ENCODE peak calls at places on chromosomes 11 and 22, in ten cellular contexts. One of them, this sample, is unnamed.

GRCh38 chr11:124075841-124076571 is 34.9 kb upstream of the OR10G7 start:
- DNase-seq in naive thymus-derived CD8-positive, alpha-beta T cell: no peak
- DNase-seq in SW 1271: peak
- DNase-seq in NCI-H187: no peak
- DNase-seq in activated T-cell treated with anti-CD3 and anti-CD28 coated beads, Interleukin-2, amount 50 U/mL, for 72 hours: peak
- DNase-seq in AG08396: peak
- DNase-seq in progenitor cell of endocrine pancreas: no peak
- DNase-seq in AG09319: no peak
- DNase-seq in GM03348: peak
- DNase-seq in osteocyte: no peak
- DNase-seq in this sample: peak

GRCh38 chr11:82701847-82702520 is 31.7 kb downstream of the FAM181B start:
- DNase-seq in naive thymus-derived CD8-positive, alpha-beta T cell: no peak
- DNase-seq in SW 1271: peak
- DNase-seq in NCI-H187: no peak
- DNase-seq in activated T-cell treated with anti-CD3 and anti-CD28 coated beads, Interleukin-2, amount 50 U/mL, for 72 hours: peak
- DNase-seq in AG08396: peak
- DNase-seq in progenitor cell of endocrine pancreas: peak
- DNase-seq in AG09319: no peak
- DNase-seq in GM03348: peak
- DNase-seq in osteocyte: no peak
- DNase-seq in this sample: peak

GRCh38 chr11:15884792-15885540 is 471.4 kb downstream of the SOX6 start:
- DNase-seq in naive thymus-derived CD8-positive, alpha-beta T cell: no peak
- DNase-seq in SW 1271: no peak
- DNase-seq in NCI-H187: no peak
- DNase-seq in activated T-cell treated with anti-CD3 and anti-CD28 coated beads, Interleukin-2, amount 50 U/mL, for 72 hours: no peak
- DNase-seq in AG08396: no peak
- DNase-seq in progenitor cell of endocrine pancreas: no peak
- DNase-seq in AG09319: no peak
- DNase-seq in GM03348: no peak
- DNase-seq in osteocyte: no peak
- DNase-seq in this sample: no peak

GRCh38 chr22:27170491-27170890 is 513.1 kb downstream of the MIAT start:
- DNase-seq in naive thymus-derived CD8-positive, alpha-beta T cell: no peak
- DNase-seq in SW 1271: peak
- DNase-seq in NCI-H187: no peak
- DNase-seq in activated T-cell treated with anti-CD3 and anti-CD28 coated beads, Interleukin-2, amount 50 U/mL, for 72 hours: no peak
- DNase-seq in AG08396: peak
- DNase-seq in progenitor cell of endocrine pancreas: no peak
- DNase-seq in AG09319: peak
- DNase-seq in GM03348: peak
- DNase-seq in osteocyte: peak
- DNase-seq in this sample: no peak

GRCh38 chr11:8614497-8614896 is 20.5 kb upstream of the STK33 start:
- DNase-seq in naive thymus-derived CD8-positive, alpha-beta T cell: no peak
- DNase-seq in SW 1271: no peak
- DNase-seq in NCI-H187: no peak
- DNase-seq in activated T-cell treated with anti-CD3 and anti-CD28 coated beads, Interleukin-2, amount 50 U/mL, for 72 hours: no peak
- DNase-seq in AG08396: no peak
- DNase-seq in progenitor cell of endocrine pancreas: no peak
- DNase-seq in AG09319: no peak
- DNase-seq in GM03348: no peak
- DNase-seq in osteocyte: no peak
- DNase-seq in this sample: no peak

GRCh38 chr22:20257474-20258299 is 10.4 kb downstream of the RTN4R start:
- DNase-seq in naive thymus-derived CD8-positive, alpha-beta T cell: no peak
- DNase-seq in SW 1271: no peak
- DNase-seq in NCI-H187: no peak
- DNase-seq in activated T-cell treated with anti-CD3 and anti-CD28 coated beads, Interleukin-2, amount 50 U/mL, for 72 hours: no peak
- DNase-seq in AG08396: no peak
- DNase-seq in progenitor cell of endocrine pancreas: no peak
- DNase-seq in AG09319: no peak
- DNase-seq in GM03348: no peak
- DNase-seq in osteocyte: no peak
- DNase-seq in this sample: no peak

GRCh38 chr11:71204294-71204693 is 48.1 kb downstream of the SHANK2 start:
- DNase-seq in naive thymus-derived CD8-positive, alpha-beta T cell: no peak
- DNase-seq in SW 1271: no peak
- DNase-seq in NCI-H187: no peak
- DNase-seq in activated T-cell treated with anti-CD3 and anti-CD28 coated beads, Interleukin-2, amount 50 U/mL, for 72 hours: no peak
- DNase-seq in AG08396: no peak
- DNase-seq in progenitor cell of endocrine pancreas: no peak
- DNase-seq in AG09319: no peak
- DNase-seq in GM03348: no peak
- DNase-seq in osteocyte: no peak
- DNase-seq in this sample: no peak

GRCh38 chr11:7522546-7522945 is 8.7 kb downstream of the PPFIBP2 start:
- DNase-seq in naive thymus-derived CD8-positive, alpha-beta T cell: no peak
- DNase-seq in SW 1271: no peak
- DNase-seq in NCI-H187: no peak
- DNase-seq in activated T-cell treated with anti-CD3 and anti-CD28 coated beads, Interleukin-2, amount 50 U/mL, for 72 hours: no peak
- DNase-seq in AG08396: no peak
- DNase-seq in progenitor cell of endocrine pancreas: no peak
- DNase-seq in AG09319: no peak
- DNase-seq in GM03348: no peak
- DNase-seq in osteocyte: no peak
- DNase-seq in this sample: no peak

GRCh38 chr11:61773356-61773755 is 19.0 kb downstream of the TMEM258 start:
- DNase-seq in naive thymus-derived CD8-positive, alpha-beta T cell: no peak
- DNase-seq in SW 1271: no peak
- DNase-seq in NCI-H187: no peak
- DNase-seq in activated T-cell treated with anti-CD3 and anti-CD28 coated beads, Interleukin-2, amount 50 U/mL, for 72 hours: no peak
- DNase-seq in AG08396: no peak
- DNase-seq in progenitor cell of endocrine pancreas: no peak
- DNase-seq in AG09319: no peak
- DNase-seq in GM03348: no peak
- DNase-seq in osteocyte: no peak
- DNase-seq in this sample: no peak

GRCh38 chr11:115360186-115360824 is 143.9 kb downstream of the CADM1 start:
- DNase-seq in naive thymus-derived CD8-positive, alpha-beta T cell: no peak
- DNase-seq in SW 1271: no peak
- DNase-seq in NCI-H187: no peak
- DNase-seq in activated T-cell treated with anti-CD3 and anti-CD28 coated beads, Interleukin-2, amount 50 U/mL, for 72 hours: no peak
- DNase-seq in AG08396: no peak
- DNase-seq in progenitor cell of endocrine pancreas: no peak
- DNase-seq in AG09319: no peak
- DNase-seq in GM03348: no peak
- DNase-seq in osteocyte: no peak
- DNase-seq in this sample: no peak

GRCh38 chr11:11125618-11126017 is 227.4 kb downstream of the CSNK2A3 start:
- DNase-seq in naive thymus-derived CD8-positive, alpha-beta T cell: no peak
- DNase-seq in SW 1271: no peak
- DNase-seq in NCI-H187: no peak
- DNase-seq in activated T-cell treated with anti-CD3 and anti-CD28 coated beads, Interleukin-2, amount 50 U/mL, for 72 hours: no peak
- DNase-seq in AG08396: no peak
- DNase-seq in progenitor cell of endocrine pancreas: no peak
- DNase-seq in AG09319: no peak
- DNase-seq in GM03348: no peak
- DNase-seq in osteocyte: no peak
- DNase-seq in this sample: no peak

GRCh38 chr22:45966892-45967365 is 10.0 kb downstream of the WNT7B start:
- DNase-seq in naive thymus-derived CD8-positive, alpha-beta T cell: no peak
- DNase-seq in SW 1271: no peak
- DNase-seq in NCI-H187: no peak
- DNase-seq in activated T-cell treated with anti-CD3 and anti-CD28 coated beads, Interleukin-2, amount 50 U/mL, for 72 hours: no peak
- DNase-seq in AG08396: no peak
- DNase-seq in progenitor cell of endocrine pancreas: no peak
- DNase-seq in AG09319: no peak
- DNase-seq in GM03348: no peak
- DNase-seq in osteocyte: no peak
- DNase-seq in this sample: peak

GRCh38 chr11:106281455-106282173 is 204.2 kb downstream of the AASDHPPT start:
- DNase-seq in naive thymus-derived CD8-positive, alpha-beta T cell: no peak
- DNase-seq in SW 1271: peak
- DNase-seq in NCI-H187: no peak
- DNase-seq in activated T-cell treated with anti-CD3 and anti-CD28 coated beads, Interleukin-2, amount 50 U/mL, for 72 hours: no peak
- DNase-seq in AG08396: peak
- DNase-seq in progenitor cell of endocrine pancreas: no peak
- DNase-seq in AG09319: peak
- DNase-seq in GM03348: peak
- DNase-seq in osteocyte: no peak
- DNase-seq in this sample: no peak

GRCh38 chr22:50525104-50525958 is at the start of gene SCO2:
- DNase-seq in naive thymus-derived CD8-positive, alpha-beta T cell: peak
- DNase-seq in SW 1271: peak
- DNase-seq in NCI-H187: peak
- DNase-seq in activated T-cell treated with anti-CD3 and anti-CD28 coated beads, Interleukin-2, amount 50 U/mL, for 72 hours: peak
- DNase-seq in AG08396: peak
- DNase-seq in progenitor cell of endocrine pancreas: peak
- DNase-seq in AG09319: peak
- DNase-seq in GM03348: peak
- DNase-seq in osteocyte: peak
- DNase-seq in this sample: peak

GRCh38 chr11:2076441-2076840 is 62.7 kb downstream of the IGF2 start:
- DNase-seq in naive thymus-derived CD8-positive, alpha-beta T cell: no peak
- DNase-seq in SW 1271: no peak
- DNase-seq in NCI-H187: no peak
- DNase-seq in activated T-cell treated with anti-CD3 and anti-CD28 coated beads, Interleukin-2, amount 50 U/mL, for 72 hours: no peak
- DNase-seq in AG08396: no peak
- DNase-seq in progenitor cell of endocrine pancreas: no peak
- DNase-seq in AG09319: no peak
- DNase-seq in GM03348: no peak
- DNase-seq in osteocyte: no peak
- DNase-seq in this sample: no peak

GRCh38 chr11:76323804-76324203 is 57.1 kb downstream of the THAP12 start:
- DNase-seq in naive thymus-derived CD8-positive, alpha-beta T cell: no peak
- DNase-seq in SW 1271: no peak
- DNase-seq in NCI-H187: no peak
- DNase-seq in activated T-cell treated with anti-CD3 and anti-CD28 coated beads, Interleukin-2, amount 50 U/mL, for 72 hours: no peak
- DNase-seq in AG08396: no peak
- DNase-seq in progenitor cell of endocrine pancreas: no peak
- DNase-seq in AG09319: no peak
- DNase-seq in GM03348: no peak
- DNase-seq in osteocyte: no peak
- DNase-seq in this sample: no peak

GRCh38 chr11:61082931-61083531 is 19.3 kb upstream of the CD5 start:
- DNase-seq in naive thymus-derived CD8-positive, alpha-beta T cell: no peak
- DNase-seq in SW 1271: no peak
- DNase-seq in NCI-H187: no peak
- DNase-seq in activated T-cell treated with anti-CD3 and anti-CD28 coated beads, Interleukin-2, amount 50 U/mL, for 72 hours: peak
- DNase-seq in AG08396: no peak
- DNase-seq in progenitor cell of endocrine pancreas: no peak
- DNase-seq in AG09319: no peak
- DNase-seq in GM03348: no peak
- DNase-seq in osteocyte: no peak
- DNase-seq in this sample: no peak

GRCh38 chr11:65549088-65549487 is 9.1 kb downstream of the LTBP3 start:
- DNase-seq in naive thymus-derived CD8-positive, alpha-beta T cell: no peak
- DNase-seq in SW 1271: no peak
- DNase-seq in NCI-H187: no peak
- DNase-seq in activated T-cell treated with anti-CD3 and anti-CD28 coated beads, Interleukin-2, amount 50 U/mL, for 72 hours: no peak
- DNase-seq in AG08396: no peak
- DNase-seq in progenitor cell of endocrine pancreas: no peak
- DNase-seq in AG09319: no peak
- DNase-seq in GM03348: no peak
- DNase-seq in osteocyte: no peak
- DNase-seq in this sample: no peak

GRCh38 chr11:33391188-33391892 is 134.2 kb downstream of the HIPK3 start:
- DNase-seq in naive thymus-derived CD8-positive, alpha-beta T cell: no peak
- DNase-seq in SW 1271: no peak
- DNase-seq in NCI-H187: no peak
- DNase-seq in activated T-cell treated with anti-CD3 and anti-CD28 coated beads, Interleukin-2, amount 50 U/mL, for 72 hours: no peak
- DNase-seq in AG08396: no peak
- DNase-seq in progenitor cell of endocrine pancreas: no peak
- DNase-seq in AG09319: no peak
- DNase-seq in GM03348: no peak
- DNase-seq in osteocyte: peak
- DNase-seq in this sample: no peak

GRCh38 chr11:2446590-2447252 is 1.9 kb downstream of the KCNQ1 start:
- DNase-seq in naive thymus-derived CD8-positive, alpha-beta T cell: no peak
- DNase-seq in SW 1271: no peak
- DNase-seq in NCI-H187: no peak
- DNase-seq in activated T-cell treated with anti-CD3 and anti-CD28 coated beads, Interleukin-2, amount 50 U/mL, for 72 hours: peak
- DNase-seq in AG08396: no peak
- DNase-seq in progenitor cell of endocrine pancreas: no peak
- DNase-seq in AG09319: no peak
- DNase-seq in GM03348: no peak
- DNase-seq in osteocyte: no peak
- DNase-seq in this sample: peak

GRCh38 chr11:62851807-62852522 is 12.6 kb upstream of the WDR74 start:
- DNase-seq in naive thymus-derived CD8-positive, alpha-beta T cell: no peak
- DNase-seq in SW 1271: no peak
- DNase-seq in NCI-H187: no peak
- DNase-seq in activated T-cell treated with anti-CD3 and anti-CD28 coated beads, Interleukin-2, amount 50 U/mL, for 72 hours: no peak
- DNase-seq in AG08396: no peak
- DNase-seq in progenitor cell of endocrine pancreas: no peak
- DNase-seq in AG09319: no peak
- DNase-seq in GM03348: no peak
- DNase-seq in osteocyte: no peak
- DNase-seq in this sample: no peak

This sample was measured in Ammon's horn.